ENCODE peak calls at places on chromosomes 1 and 21, in five cellular contexts. X, N, I, Z and R are unnamed samples.

GRCh38 chr1:212587304-212588136 is 21.0 kb upstream of the ATF3 start:
- DNase-seq in N (no peak), X (no peak), Z (no peak), I (no peak), R (no peak)

GRCh38 chr1:221234821-221235220 is 355.6 kb downstream of the HLX start:
- DNase-seq in Z (no peak), N (no peak), I (no peak), X (no peak), R (peak)

GRCh38 chr1:55054396-55054795 is 15.0 kb downstream of the PCSK9 start:
- DNase-seq in X (no peak), Z (no peak), I (no peak), N (no peak), R (no peak)

GRCh38 chr1:119544165-119544762 is 37.3 kb downstream of the HSD3B1 start:
- DNase-seq in I (no peak), Z (no peak), X (no peak), N (peak), R (peak)

GRCh38 chr1:43522776-43523480 is 7.8 kb upstream of the PTPRF start:
- DNase-seq in I (no peak), Z (no peak), N (no peak), X (peak), R (peak)

GRCh38 chr1:81414417-81415087 is 386.2 kb upstream of the ADGRL2 start:
- DNase-seq in X (peak), N (peak), I (no peak), Z (peak), R (peak)

GRCh38 chr1:228737613-228738012 is 2.3 kb downstream of the RHOU start:
- DNase-seq in N (no peak), Z (no peak), X (no peak), I (no peak), R (no peak)

GRCh38 chr1:177858222-177858894 is 111.5 kb downstream of the SEC16B start:
- DNase-seq in I (no peak), N (no peak), X (no peak), Z (no peak), R (no peak)

GRCh38 chr1:177315270-177315669 is 144.5 kb downstream of the BRINP2 start:
- DNase-seq in X (no peak), I (no peak), N (no peak), Z (no peak), R (no peak)

GRCh38 chr1:62391369-62391971 is 45.4 kb upstream of the USP1 start:
- DNase-seq in X (peak), N (peak), Z (no peak), I (peak), R (peak)

GRCh38 chr1:230750986-230751625 is 3.9 kb downstream of the CAPN9 start:
- DNase-seq in X (no peak), N (no peak), I (no peak), Z (peak), R (no peak)

GRCh38 chr1:237139732-237140131 is 97.7 kb downstream of the RYR2 start:
- DNase-seq in N (no peak), Z (no peak), X (no peak), I (no peak), R (no peak)

GRCh38 chr1:47502746-47503370 is 65.0 kb downstream of the FOXD2 start:
- DNase-seq in X (no peak), I (no peak), N (no peak), Z (no peak), R (no peak)

GRCh38 chr21:16420086-16420724 is 690.4 kb downstream of the USP25 start:
- DNase-seq in N (no peak), Z (peak), X (no peak), I (no peak), R (peak)